ENCODE peak calls at places on chromosome X, in ten cellular contexts. E, G, K, R, Q, S, U, N, Y and X are unnamed samples.

GRCh38 chrX:13022926-13023325 is 21.5 kb downstream of the FAM9C start:
- DNase-seq in E (no peak), Y (no peak), K (no peak), S (no peak), Q (no peak), G (no peak), R (no peak), U (no peak), N (no peak), X (no peak)

GRCh38 chrX:110512341-110512740 is 153.7 kb downstream of the RTL9 start:
- DNase-seq in Y (no peak), N (no peak), Q (no peak), G (no peak), U (no peak), R (no peak), K (no peak), E (no peak), S (no peak), X (peak; percentile 70)

GRCh38 chrX:56733459-56734046 is 4.5 kb downstream of the NBDY start:
- DNase-seq in N (peak; percentile 51), U (peak; percentile 62), K (no peak), Y (no peak), G (peak; percentile 51), R (peak; percentile 80), S (peak; percentile 60), E (peak; percentile 68), Q (peak; percentile 48), X (no peak)

GRCh38 chrX:36414056-36414455 is 494.5 kb downstream of the CFAP47 start:
- DNase-seq in N (no peak), U (no peak), G (no peak), Q (no peak), Y (no peak), K (no peak), S (no peak), R (no peak), E (no peak), X (no peak)

GRCh38 chrX:22171287-22172060 is 101.2 kb upstream of the CBLL2 start:
- DNase-seq in Y (no peak), K (no peak), R (no peak), N (no peak), S (no peak), U (peak; percentile 11), G (no peak), Q (no peak), E (no peak), X (no peak)

GRCh38 chrX:38806875-38807601 is 5.8 kb downstream of the MID1IP1 start:
- DNase-seq in E (no peak), U (no peak), S (peak; percentile 31), N (no peak), Y (no peak), Q (peak; percentile 24), R (no peak), K (no peak), G (no peak), X (no peak)

GRCh38 chrX:95427389-95427788 is 1257.3 kb upstream of the DIAPH2 start:
- DNase-seq in G (no peak), Y (no peak), E (no peak), K (no peak), N (no peak), R (no peak), U (peak; percentile 59), Q (peak; percentile 2), S (no peak), X (no peak)

GRCh38 chrX:38127961-38128360 is 92.7 kb downstream of the SRPX start:
- DNase-seq in Q (no peak), E (no peak), S (no peak), N (no peak), Y (no peak), U (no peak), K (no peak), R (no peak), G (no peak), X (no peak)

GRCh38 chrX:30865020-30865419 is 24.0 kb downstream of the TAB3 start:
- DNase-seq in E (peak; percentile 7), R (no peak), S (peak; percentile 55), G (no peak), Q (peak; percentile 3), K (no peak), U (peak; percentile 21), Y (no peak), N (no peak), X (no peak)

GRCh38 chrX:54184474-54184873 is 1.4 kb upstream of the FAM120C start:
- DNase-seq in N (no peak), S (no peak), E (no peak), R (no peak), Y (no peak), G (no peak), K (no peak), U (no peak), Q (no peak), X (no peak)

GRCh38 chrX:17164936-17165335 is 210.1 kb upstream of the NHS start:
- DNase-seq in E (no peak), U (peak; percentile 57), G (no peak), N (peak; percentile 58), S (no peak), Q (no peak), K (no peak), Y (no peak), R (no peak), X (no peak)

GRCh38 chrX:47232803-47233332 is at the start of gene USP11:
- DNase-seq in G (no peak), U (no peak), S (peak; percentile 65), R (peak; percentile 52), Y (no peak), E (no peak), N (peak; percentile 60), K (no peak), Q (peak; percentile 57), X (no peak)

GRCh38 chrX:154002215-154002719 is 17.4 kb downstream of the IRAK1 start:
- DNase-seq in E (peak; percentile 67), K (no peak), Y (no peak), Q (peak; percentile 92), R (peak; percentile 63), N (peak; percentile 48), G (no peak), S (peak; percentile 89), U (no peak), X (no peak)

GRCh38 chrX:105314468-105314867 is 94.0 kb upstream of the TEX13A start:
- DNase-seq in Y (no peak), Q (no peak), U (peak; percentile 89), K (no peak), G (peak; percentile 57), R (peak; percentile 70), E (no peak), N (peak; percentile 66), S (no peak), X (no peak)

GRCh38 chrX:40098264-40099045 is 697 bp upstream of the BCOR start:
- DNase-seq in R (peak; percentile 64), N (peak; percentile 39), Q (peak; percentile 71), E (peak; percentile 71), Y (no peak), S (peak; percentile 77), U (peak; percentile 47), K (no peak), G (peak; percentile 40), X (no peak)
- H3K9me3 ChIP-seq in R (no peaks in the 10 kb centered on the region), N (no peaks in the 10 kb centered on the region), Q (no peaks in the 10 kb centered on the region), E (no peaks in the 10 kb centered on the region), Y (no peaks in the 10 kb centered on the region), S (no peaks in the 10 kb centered on the region), U (no peaks in the 10 kb centered on the region), K (no peaks in the 10 kb centered on the region), G (no peaks in the 10 kb centered on the region), X (no peaks in the 10 kb centered on the region)

DNA sequence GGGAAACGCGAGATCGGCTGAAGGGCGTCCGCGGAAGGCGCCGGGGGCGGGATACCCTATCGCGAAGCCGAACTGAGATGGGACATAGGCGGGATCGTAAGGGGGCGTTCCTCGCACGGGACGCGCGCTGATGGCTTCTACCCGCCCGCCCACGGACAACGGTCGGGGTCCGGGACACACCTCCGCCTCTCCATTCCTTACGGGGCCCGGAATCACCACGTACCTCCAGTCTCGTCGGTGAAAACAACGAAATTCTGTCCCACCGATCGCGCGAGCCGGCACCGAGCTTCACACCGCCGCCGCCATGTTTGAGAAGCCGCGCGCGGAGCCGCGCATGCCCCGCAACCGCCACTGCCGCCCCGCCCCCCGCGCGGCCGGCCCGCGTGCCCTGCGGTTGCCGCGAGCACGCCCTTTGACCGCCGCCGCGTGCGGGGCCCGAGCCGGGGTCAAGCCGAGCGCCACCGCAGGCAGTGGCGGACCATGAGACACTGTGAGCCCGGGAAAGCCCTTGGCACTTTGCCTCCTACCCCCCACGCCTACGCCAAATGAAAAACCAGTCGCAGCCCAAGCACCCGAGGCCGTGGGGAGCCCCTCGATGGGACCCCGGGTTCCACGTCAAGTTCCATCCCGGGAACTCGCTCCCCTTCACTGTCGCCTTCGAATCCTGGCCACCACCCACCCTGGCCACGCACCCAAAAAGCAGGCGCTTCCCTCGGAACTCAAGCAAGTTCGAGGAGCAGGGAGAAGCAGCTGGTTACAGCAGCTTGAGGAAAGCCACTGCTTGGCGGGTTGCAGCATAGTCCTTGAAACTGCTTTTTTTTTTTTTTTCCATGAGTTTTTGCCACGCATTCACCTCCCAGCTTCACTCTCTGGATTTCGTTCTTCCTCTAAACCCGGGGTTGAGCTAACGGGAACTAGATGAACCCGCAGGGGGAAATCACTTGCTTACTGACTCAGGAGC is at the start of gene SCML2:
- DNase-seq in U (peak; percentile 2), Y (no peak), N (peak; percentile 46), R (peak; percentile 71), E (peak; percentile 42), Q (peak; percentile 67), S (peak; percentile 74), G (peak; percentile 26), K (no peak), X (no peak)
- H3K9ac ChIP-seq in U (no peak within 1 kb of the TSS), Y (peak within 1 kb of the TSS; percentile 54), N (peak within 1 kb of the TSS; percentile 50), R (peak within 1 kb of the TSS; percentile 53), E (peak within 1 kb of the TSS; percentile 51), Q (peak within 1 kb of the TSS; percentile 59), S (peak within 1 kb of the TSS; percentile 92), G (peak within 1 kb of the TSS; percentile 16), K (no peak within 1 kb of the TSS), X (peak within 1 kb of the TSS; percentile 71)

GRCh38 chrX:49155900-49156837 is 6.4 kb upstream of the MAGIX start:
- DNase-seq in U (peak; percentile 78), Q (peak; percentile 95), Y (peak; percentile 51), K (no peak), S (peak; percentile 95), R (peak; percentile 89), N (peak; percentile 91), G (peak; percentile 81), E (peak; percentile 80), X (no peak)
- H3K9me3 ChIP-seq in U (no peaks in the 10 kb centered on the region), Q (no peaks in the 10 kb centered on the region), Y (no peaks in the 10 kb centered on the region), K (no peaks in the 10 kb centered on the region), S (no peaks in the 10 kb centered on the region), R (no peaks in the 10 kb centered on the region), N (no peaks in the 10 kb centered on the region), G (no peaks in the 10 kb centered on the region), E (no peaks in the 10 kb centered on the region), X (no peaks in the 10 kb centered on the region)

DNA sequence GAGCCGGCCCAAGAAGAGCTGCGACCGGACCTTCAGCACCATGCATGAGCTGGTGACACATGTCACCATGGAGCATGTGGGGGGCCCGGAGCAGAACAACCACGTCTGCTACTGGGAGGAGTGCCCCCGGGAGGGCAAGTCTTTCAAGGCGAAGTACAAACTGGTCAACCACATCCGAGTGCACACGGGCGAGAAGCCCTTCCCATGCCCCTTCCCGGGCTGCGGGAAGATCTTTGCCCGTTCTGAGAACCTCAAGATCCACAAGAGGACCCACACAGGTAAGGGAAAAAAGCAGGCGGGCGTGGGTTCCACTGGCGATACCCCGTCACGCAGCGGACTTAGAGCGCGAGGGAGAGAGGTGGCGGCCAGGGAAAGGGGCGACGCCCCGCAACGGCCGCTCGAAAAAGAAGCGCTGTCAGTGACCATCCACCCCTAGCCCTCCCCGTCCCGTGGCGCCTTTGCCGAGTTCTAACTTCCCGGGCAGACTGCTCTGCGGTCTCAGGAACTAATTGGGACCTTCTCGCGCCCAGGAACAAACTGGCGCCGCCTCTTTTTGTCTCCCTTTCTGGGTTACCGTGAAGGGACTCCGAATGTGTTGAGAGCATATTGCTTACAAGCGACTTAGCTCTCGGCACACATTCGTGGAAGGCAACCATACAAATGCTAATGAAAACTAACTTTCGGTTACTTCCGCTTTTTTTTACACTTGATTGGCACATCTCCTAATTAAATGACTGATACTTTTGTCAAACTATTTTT is 1.7 kb downstream of the ZIC3 start:
- DNase-seq in S (no peak), E (no peak), R (no peak), G (no peak), K (no peak), Q (peak; percentile 1), U (no peak), N (no peak), Y (no peak), X (no peak)
- H3K9ac ChIP-seq in S (no peak overlapping the region), E (no peak overlapping the region), R (no peak overlapping the region), G (no peak overlapping the region), K (no peak overlapping the region), Q (no peak overlapping the region), U (no peak overlapping the region), N (no peak overlapping the region), Y (no peak overlapping the region), X (no peak overlapping the region)